ENCODE peak calls at places on chromosome 17, in eight cellular contexts. V is Panc1, S is H9, I is RWPE1, Y is ovary, Q is IMR-90, J is MM.1S, K is adrenal gland. U is an unnamed sample.

GRCh38 chr17:68033636-68034451 is 1.7 kb upstream of the KPNA2 start:
- DNase-seq in Q (peak; percentile 65), Y (no peak), S (peak; percentile 97), J (no peak), K (no peak), I (peak; percentile 56), V (no peak), U (no peak)

GRCh38 chr17:17835415-17836249 is 1.2 kb downstream of the SREBF1 start:
- DNase-seq in J (no peak), I (no peak), K (no peak), Y (no peak), V (no peak), Q (no peak), S (no peak), U (no peak)

GRCh38 chr17:56203430-56203829 is 50.2 kb downstream of the ANKFN1 start:
- DNase-seq in I (peak; percentile 19), K (no peak), Y (no peak), Q (no peak), S (no peak), V (no peak), J (peak; percentile 34), U (no peak)

GRCh38 chr17:30352247-30352814 is 18.5 kb upstream of the TMIGD1 start:
- DNase-seq in I (no peak), K (no peak), V (no peak), Q (no peak), S (no peak), Y (no peak), J (no peak), U (no peak)

GRCh38 chr17:28755486-28755885 is 11.7 kb downstream of the TRAF4 start:
- DNase-seq in V (no peak), S (no peak), Q (no peak), Y (no peak), J (no peak), K (no peak), I (no peak), U (no peak)

GRCh38 chr17:59641799-59642484 is 22.2 kb downstream of the CLTC start:
- DNase-seq in V (no peak), Q (no peak), S (no peak), Y (no peak), J (peak; percentile 85), K (no peak), I (no peak), U (no peak)

GRCh38 chr17:57858838-57859237 is 9.0 kb upstream of the MRPS23 start:
- DNase-seq in K (no peak), Y (no peak), S (no peak), V (no peak), J (no peak), Q (no peak), I (no peak), U (no peak)

GRCh38 chr17:28405632-28406477 is at the start of gene SLC46A1:
- DNase-seq in J (peak; percentile 24), Y (peak; percentile 73), I (peak; percentile 39), K (peak; percentile 45), V (no peak), S (peak; percentile 89), Q (no peak), U (no peak)

GRCh38 chr17:44331249-44331760 is 6.7 kb upstream of the SLC25A39 start:
- DNase-seq in J (peak; percentile 90), V (no peak), I (no peak), Y (no peak), K (peak; percentile 82), S (peak; percentile 85), Q (peak; percentile 58), U (no peak)

GRCh38 chr17:44334315-44335181 is 9.9 kb upstream of the SLC25A39 start:
- DNase-seq in S (peak; percentile 39), I (no peak), K (no peak), J (no peak), Q (peak; percentile 15), V (no peak), Y (no peak), U (no peak)

GRCh38 chr17:44335515-44336356 is 9.4 kb upstream of the GRN start:
- DNase-seq in I (no peak), K (no peak), Y (no peak), V (no peak), S (no peak), Q (no peak), J (no peak), U (no peak)

GRCh38 chr17:44327715-44328449 is 3.3 kb upstream of the SLC25A39 start:
- DNase-seq in Q (no peak), Y (no peak), J (no peak), K (no peak), S (no peak), V (no peak), I (no peak), U (no peak)

GRCh38 chr17:44333371-44333770 is 8.7 kb upstream of the SLC25A39 start:
- DNase-seq in J (no peak), Q (no peak), S (peak; percentile 32), V (no peak), I (no peak), K (no peak), Y (no peak), U (no peak)
- H3K27ac ChIP-seq in J (no peak overlapping the region), Q (no peak overlapping the region), S (no peak overlapping the region), V (no peak overlapping the region), I (peak overlapping the region; percentile 53), K (no peak overlapping the region), Y (no peak overlapping the region), U (no peak overlapping the region)

GRCh38 chr17:4173771-4174170 is 30.8 kb downstream of the CYB5D2 start:
- DNase-seq in Q (no peak), K (no peak), Y (no peak), J (no peak), V (no peak), I (no peak), S (no peak), U (no peak)

GRCh38 chr17:4175921-4176802 is 33.2 kb downstream of the CYB5D2 start:
- DNase-seq in Q (peak; percentile 45), J (no peak), K (no peak), V (no peak), S (no peak), I (no peak), Y (no peak), U (no peak)

GRCh38 chr17:4176803-4177472 is 33.9 kb downstream of the CYB5D2 start:
- DNase-seq in J (no peak), Q (no peak), K (no peak), Y (no peak), I (no peak), V (no peak), S (no peak), U (no peak)

GRCh38 chr17:4172356-4172755 is 29.4 kb downstream of the CYB5D2 start:
- DNase-seq in V (no peak), I (no peak), Y (no peak), Q (no peak), K (no peak), S (no peak), J (no peak), U (no peak)

DNA sequence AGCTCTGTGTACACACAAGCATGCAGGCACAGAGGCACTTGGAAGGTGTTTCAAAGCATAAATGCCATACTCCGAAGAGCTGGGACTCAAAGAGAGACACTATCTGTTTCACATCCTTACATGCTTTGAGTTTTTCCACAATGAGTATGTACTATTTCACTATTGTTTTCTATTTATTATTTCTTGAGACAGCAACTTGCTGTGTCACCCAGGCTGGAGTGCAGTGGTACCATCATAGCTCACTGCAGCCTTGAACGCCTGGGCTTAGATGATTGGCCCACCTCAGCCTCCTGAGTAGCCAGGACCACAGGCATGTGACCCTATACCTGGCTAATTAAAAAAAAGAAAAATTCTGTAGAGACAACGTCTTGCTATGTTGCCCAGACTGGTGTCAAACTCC is 31.6 kb downstream of the CYB5D2 start:
- DNase-seq in Y (no peak), J (no peak), V (no peak), I (no peak), Q (no peak), S (no peak), K (no peak), U (no peak)
- H3K27ac ChIP-seq in Y (no peak overlapping the region), J (no peak overlapping the region), V (no peak overlapping the region), I (no peak overlapping the region), Q (no peak overlapping the region), S (no peak overlapping the region), K (no peak overlapping the region), U (no peak overlapping the region)

GRCh38 chr17:75474736-75475135 is 18.3 kb downstream of the TMEM94 start:
- DNase-seq in I (no peak), V (no peak), K (no peak), Y (no peak), J (no peak), S (no peak), Q (no peak), U (no peak)

GRCh38 chr17:75476274-75476673 is 19.8 kb downstream of the TMEM94 start:
- DNase-seq in Y (peak; percentile 62), Q (peak; percentile 39), S (no peak), I (no peak), K (peak; percentile 74), J (no peak), V (no peak), U (no peak)

GRCh38 chr17:75476752-75477492 is 20.5 kb downstream of the TMEM94 start:
- DNase-seq in J (no peak), V (no peak), S (no peak), I (no peak), Q (no peak), K (no peak), Y (peak; percentile 29), U (no peak)

GRCh38 chr17:75475144-75475835 is 18.9 kb downstream of the TMEM94 start:
- DNase-seq in S (no peak), K (no peak), I (no peak), J (no peak), Y (no peak), V (no peak), Q (peak; percentile 38), U (no peak)

DNA sequence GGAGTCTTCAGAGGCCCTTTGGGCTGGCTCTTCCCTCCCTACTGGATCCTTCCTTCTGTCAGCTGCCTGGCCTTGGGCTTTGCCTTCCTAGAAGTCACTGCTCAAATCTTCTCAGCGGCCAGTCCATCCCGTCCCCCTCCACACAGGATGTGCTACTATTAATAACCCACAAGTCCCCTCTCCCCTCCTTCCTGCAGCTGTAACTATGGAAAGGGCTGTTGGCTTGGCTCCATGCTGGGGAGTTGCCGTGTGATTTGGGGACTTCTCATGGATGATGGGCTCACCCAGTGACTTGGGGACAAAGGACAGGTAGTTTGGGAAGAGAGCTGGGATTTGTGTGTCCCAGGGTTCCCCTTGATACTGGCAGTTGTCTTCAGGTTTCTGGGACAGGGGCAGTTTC is 19.4 kb downstream of the TMEM94 start:
- DNase-seq in K (peak; percentile 61), V (no peak), Q (peak; percentile 18), I (no peak), J (no peak), Y (peak; percentile 66), S (no peak), U (no peak)
- H3K27ac ChIP-seq in K (peak overlapping the region; percentile 36), V (no peak overlapping the region), Q (no peak overlapping the region), I (peak overlapping the region; percentile 2), J (no peak overlapping the region), Y (peak overlapping the region; percentile 38), S (no peak overlapping the region), U (no peak overlapping the region)

GRCh38 chr17:19286751-19287341 is 49.7 kb downstream of the EPN2 start:
- DNase-seq in K (no peak), S (no peak), J (no peak), V (no peak), I (no peak), Q (no peak), Y (no peak), U (no peak)

GRCh38 chr17:19290047-19290705 is 53.0 kb downstream of the EPN2 start:
- DNase-seq in S (no peak), V (no peak), J (no peak), Q (no peak), K (no peak), Y (peak; percentile 50), I (no peak), U (no peak)

GRCh38 chr17:19287651-19288050 is 50.5 kb downstream of the EPN2 start:
- DNase-seq in J (no peak), Y (no peak), S (no peak), Q (no peak), K (no peak), V (no peak), I (no peak), U (no peak)

GRCh38 chr17:19285218-19285900 is 48.2 kb downstream of the EPN2 start:
- DNase-seq in S (no peak), J (no peak), Y (no peak), Q (no peak), K (no peak), I (no peak), V (no peak), U (no peak)

DNA sequence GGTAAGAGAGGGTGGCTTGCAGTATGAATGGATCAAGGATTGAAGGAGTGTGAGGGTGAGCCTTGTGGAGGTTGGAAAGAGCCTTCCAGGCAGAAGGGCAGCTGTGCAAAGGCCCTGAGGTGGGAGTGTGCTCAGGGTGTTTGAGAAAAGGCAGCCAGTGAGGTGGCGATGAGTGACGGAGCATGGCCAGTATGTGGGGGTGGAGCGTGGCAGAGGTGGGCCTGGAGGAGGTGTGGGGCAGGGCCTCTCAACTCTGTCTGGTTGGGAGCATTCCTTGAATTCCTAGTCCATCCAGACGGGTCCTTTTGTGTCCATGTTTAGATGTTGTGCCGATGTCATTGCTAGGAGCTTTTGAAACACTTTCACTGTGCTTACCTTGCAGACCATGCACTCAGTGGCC is 51.3 kb downstream of the EPN2 start:
- DNase-seq in V (no peak), Y (no peak), J (no peak), K (no peak), Q (no peak), I (no peak), S (peak; percentile 82), U (no peak)
- H3K27ac ChIP-seq in V (no peak overlapping the region), Y (no peak overlapping the region), J (no peak overlapping the region), K (no peak overlapping the region), Q (no peak overlapping the region), I (no peak overlapping the region), S (no peak overlapping the region), U (no peak overlapping the region)